ENCODE peak calls at places on chromosomes 3 and 15, in seven cellular contexts. One of them, this sample, is unnamed.

GRCh38 chr3:101259485-101260341 is 60.7 kb downstream of the IMPG2 start:
- DNase-seq in T-helper 2 cell: no peak
- DNase-seq in GM23338: no peak
- DNase-seq in NCI-H69: no peak
- DNase-seq in coronary artery: no peak
- DNase-seq in left lobe of liver: no peak
- DNase-seq in HT1080: no peak
- DNase-seq in this sample: no peak

GRCh38 chr15:73849641-73850040 is 23.7 kb upstream of the TBC1D21 start:
- DNase-seq in T-helper 2 cell: no peak
- DNase-seq in GM23338: no peak
- DNase-seq in left lobe of liver: peak; percentile 12
- DNase-seq in coronary artery: no peak
- DNase-seq in HT1080: no peak
- DNase-seq in NCI-H69: no peak
- DNase-seq in this sample: no peak

GRCh38 chr3:143808999-143809700 is 39.1 kb downstream of the SLC9A9 start:
- DNase-seq in T-helper 2 cell: no peak
- DNase-seq in HT1080: no peak
- DNase-seq in GM23338: no peak
- DNase-seq in left lobe of liver: no peak
- DNase-seq in NCI-H69: no peak
- DNase-seq in coronary artery: no peak
- DNase-seq in this sample: no peak

GRCh38 chr3:162538906-162539305 is 1042.3 kb downstream of the OTOL1 start:
- DNase-seq in HT1080: no peak
- DNase-seq in NCI-H69: no peak
- DNase-seq in GM23338: no peak
- DNase-seq in left lobe of liver: no peak
- DNase-seq in T-helper 2 cell: no peak
- DNase-seq in coronary artery: no peak
- DNase-seq in this sample: no peak

GRCh38 chr3:110174908-110175307 is 837.6 kb upstream of the DPPA4 start:
- DNase-seq in T-helper 2 cell: no peak
- DNase-seq in left lobe of liver: no peak
- DNase-seq in coronary artery: no peak
- DNase-seq in GM23338: no peak
- DNase-seq in NCI-H69: no peak
- DNase-seq in HT1080: peak; percentile 51
- DNase-seq in this sample: no peak

GRCh38 chr3:43581343-43581742 is 40.5 kb downstream of the ANO10 start:
- DNase-seq in GM23338: no peak
- DNase-seq in coronary artery: no peak
- DNase-seq in T-helper 2 cell: no peak
- DNase-seq in HT1080: peak; percentile 8
- DNase-seq in NCI-H69: no peak
- DNase-seq in left lobe of liver: no peak
- DNase-seq in this sample: no peak

GRCh38 chr15:59741274-59741906 is 52.3 kb upstream of the BNIP2 start:
- DNase-seq in NCI-H69: peak; percentile 97
- DNase-seq in left lobe of liver: peak; percentile 55
- DNase-seq in coronary artery: no peak
- DNase-seq in HT1080: peak; percentile 31
- DNase-seq in GM23338: peak; percentile 74
- DNase-seq in T-helper 2 cell: no peak
- DNase-seq in this sample: no peak

GRCh38 chr3:47017504-47018268 is 38.2 kb downstream of the NBEAL2 start:
- DNase-seq in GM23338: peak; percentile 45
- DNase-seq in left lobe of liver: no peak
- DNase-seq in T-helper 2 cell: no peak
- DNase-seq in HT1080: peak; percentile 75
- DNase-seq in NCI-H69: no peak
- DNase-seq in coronary artery: no peak
- DNase-seq in this sample: no peak

GRCh38 chr15:73685981-73686380 is 1.8 kb downstream of the CD276 start:
- DNase-seq in T-helper 2 cell: no peak
- DNase-seq in HT1080: no peak
- DNase-seq in left lobe of liver: peak; percentile 16
- DNase-seq in NCI-H69: no peak
- DNase-seq in GM23338: no peak
- DNase-seq in coronary artery: no peak
- DNase-seq in this sample: no peak

GRCh38 chr3:64063207-64063981 is 40.1 kb upstream of the PSMD6 start:
- DNase-seq in GM23338: peak; percentile 49
- DNase-seq in T-helper 2 cell: no peak
- DNase-seq in coronary artery: no peak
- DNase-seq in HT1080: peak; percentile 42
- DNase-seq in NCI-H69: peak; percentile 55
- DNase-seq in left lobe of liver: no peak
- DNase-seq in this sample: no peak

GRCh38 chr3:37484884-37485559 is 310.6 kb upstream of the LRRFIP2 start:
- DNase-seq in T-helper 2 cell: no peak
- DNase-seq in NCI-H69: no peak
- DNase-seq in coronary artery: peak; percentile 38
- DNase-seq in left lobe of liver: no peak
- DNase-seq in GM23338: no peak
- DNase-seq in HT1080: no peak
- DNase-seq in this sample: no peak

GRCh38 chr15:34038404-34039179 is 412 bp downstream of the AVEN start:
- DNase-seq in left lobe of liver: peak; percentile 83
- DNase-seq in coronary artery: peak; percentile 81
- DNase-seq in HT1080: peak; percentile 74
- DNase-seq in GM23338: peak; percentile 82
- DNase-seq in T-helper 2 cell: peak; percentile 57
- DNase-seq in NCI-H69: peak; percentile 89
- DNase-seq in this sample: peak; percentile 23

GRCh38 chr3:12159227-12159601 is 502 bp upstream of the TIMP4 start:
- DNase-seq in T-helper 2 cell: no peak
- DNase-seq in GM23338: peak; percentile 78
- DNase-seq in NCI-H69: peak; percentile 76
- DNase-seq in HT1080: no peak
- DNase-seq in coronary artery: no peak
- DNase-seq in left lobe of liver: no peak
- DNase-seq in this sample: no peak

GRCh38 chr3:146664403-146664802 is 59.3 kb upstream of the PLSCR5 start:
- DNase-seq in HT1080: no peak
- DNase-seq in left lobe of liver: no peak
- DNase-seq in coronary artery: no peak
- DNase-seq in NCI-H69: no peak
- DNase-seq in T-helper 2 cell: no peak
- DNase-seq in GM23338: peak; percentile 65
- DNase-seq in this sample: no peak

GRCh38 chr3:42846682-42847522 is 28.8 kb downstream of the CYP8B1 start:
- DNase-seq in GM23338: no peak
- DNase-seq in NCI-H69: no peak
- DNase-seq in T-helper 2 cell: no peak
- DNase-seq in coronary artery: peak; percentile 60
- DNase-seq in HT1080: no peak
- DNase-seq in left lobe of liver: peak; percentile 44
- DNase-seq in this sample: no peak

GRCh38 chr3:164539215-164539614 is 539.1 kb downstream of the SI start:
- DNase-seq in coronary artery: no peak
- DNase-seq in NCI-H69: no peak
- DNase-seq in T-helper 2 cell: no peak
- DNase-seq in HT1080: no peak
- DNase-seq in left lobe of liver: no peak
- DNase-seq in GM23338: no peak
- DNase-seq in this sample: no peak

GRCh38 chr15:57591822-57592367 is at the start of gene MYZAP:
- DNase-seq in GM23338: peak; percentile 59
- DNase-seq in T-helper 2 cell: peak; percentile 30
- DNase-seq in NCI-H69: peak; percentile 46
- DNase-seq in left lobe of liver: peak; percentile 64
- DNase-seq in HT1080: peak; percentile 18
- DNase-seq in coronary artery: no peak
- DNase-seq in this sample: peak; percentile 67

GRCh38 chr15:88623061-88623460 is 1.9 kb downstream of the AEN start:
- DNase-seq in T-helper 2 cell: no peak
- DNase-seq in NCI-H69: no peak
- DNase-seq in left lobe of liver: no peak
- DNase-seq in GM23338: no peak
- DNase-seq in HT1080: peak; percentile 96
- DNase-seq in coronary artery: peak; percentile 54
- DNase-seq in this sample: no peak

GRCh38 chr3:15333099-15333956 is 942 bp upstream of the SH3BP5 start:
- DNase-seq in left lobe of liver: no peak
- DNase-seq in T-helper 2 cell: no peak
- DNase-seq in HT1080: no peak
- DNase-seq in GM23338: no peak
- DNase-seq in coronary artery: no peak
- DNase-seq in NCI-H69: no peak
- DNase-seq in this sample: no peak

GRCh38 chr15:40293905-40294895 is 11.3 kb upstream of the ANKRD63 start:
- DNase-seq in T-helper 2 cell: no peak
- DNase-seq in coronary artery: no peak
- DNase-seq in GM23338: peak; percentile 48
- DNase-seq in NCI-H69: peak; percentile 47
- DNase-seq in left lobe of liver: no peak
- DNase-seq in HT1080: no peak
- DNase-seq in this sample: no peak

GRCh38 chr3:23062982-23063381 is 140.1 kb upstream of the UBE2E2 start:
- DNase-seq in coronary artery: no peak
- DNase-seq in HT1080: no peak
- DNase-seq in NCI-H69: no peak
- DNase-seq in T-helper 2 cell: no peak
- DNase-seq in GM23338: no peak
- DNase-seq in left lobe of liver: no peak
- DNase-seq in this sample: no peak

GRCh38 chr3:13424111-13424844 is 4.2 kb upstream of the NUP210 start:
- DNase-seq in GM23338: no peak
- DNase-seq in coronary artery: no peak
- DNase-seq in T-helper 2 cell: no peak
- DNase-seq in NCI-H69: no peak
- DNase-seq in left lobe of liver: no peak
- DNase-seq in HT1080: no peak
- DNase-seq in this sample: no peak

GRCh38 chr3:195096053-195096452 is 174.9 kb downstream of the XXYLT1 start:
- DNase-seq in coronary artery: no peak
- DNase-seq in NCI-H69: no peak
- DNase-seq in left lobe of liver: no peak
- DNase-seq in GM23338: no peak
- DNase-seq in HT1080: no peak
- DNase-seq in T-helper 2 cell: no peak
- DNase-seq in this sample: no peak

GRCh38 chr3:123481722-123482457 is 33.0 kb upstream of the ADCY5 start:
- DNase-seq in T-helper 2 cell: no peak
- DNase-seq in left lobe of liver: no peak
- DNase-seq in HT1080: peak; percentile 17
- DNase-seq in coronary artery: no peak
- DNase-seq in GM23338: no peak
- DNase-seq in NCI-H69: no peak
- DNase-seq in this sample: no peak

GRCh38 chr3:127159547-127159946 is 33.4 kb upstream of the PRR23E start:
- DNase-seq in HT1080: no peak
- DNase-seq in left lobe of liver: no peak
- DNase-seq in GM23338: peak; percentile 43
- DNase-seq in T-helper 2 cell: no peak
- DNase-seq in NCI-H69: peak; percentile 89
- DNase-seq in coronary artery: no peak
- DNase-seq in this sample: no peak

GRCh38 chr3:175312766-175313165 is 453.6 kb downstream of the NAALADL2 start:
- DNase-seq in T-helper 2 cell: no peak
- DNase-seq in HT1080: no peak
- DNase-seq in NCI-H69: no peak
- DNase-seq in left lobe of liver: no peak
- DNase-seq in coronary artery: no peak
- DNase-seq in GM23338: no peak
- DNase-seq in this sample: no peak

GRCh38 chr3:42148982-42149432 is 57.9 kb downstream of the TRAK1 start:
- DNase-seq in left lobe of liver: no peak
- DNase-seq in coronary artery: no peak
- DNase-seq in T-helper 2 cell: no peak
- DNase-seq in HT1080: peak; percentile 11
- DNase-seq in GM23338: peak; percentile 92
- DNase-seq in NCI-H69: peak; percentile 84
- DNase-seq in this sample: no peak

GRCh38 chr3:131053021-131053420 is 26.3 kb downstream of the NEK11 start:
- DNase-seq in left lobe of liver: no peak
- DNase-seq in NCI-H69: peak; percentile 20
- DNase-seq in GM23338: no peak
- DNase-seq in T-helper 2 cell: no peak
- DNase-seq in coronary artery: no peak
- DNase-seq in HT1080: no peak
- DNase-seq in this sample: no peak

GRCh38 chr15:59260090-59260489 is 53.4 kb downstream of the LDHAL6B start:
- DNase-seq in left lobe of liver: no peak
- DNase-seq in coronary artery: no peak
- DNase-seq in HT1080: no peak
- DNase-seq in T-helper 2 cell: no peak
- DNase-seq in GM23338: no peak
- DNase-seq in NCI-H69: peak; percentile 60
- DNase-seq in this sample: no peak

GRCh38 chr3:171383206-171384018 is 76.8 kb downstream of the TNIK start:
- DNase-seq in GM23338: no peak
- DNase-seq in coronary artery: no peak
- DNase-seq in NCI-H69: no peak
- DNase-seq in T-helper 2 cell: no peak
- DNase-seq in left lobe of liver: no peak
- DNase-seq in HT1080: no peak
- DNase-seq in this sample: no peak

GRCh38 chr15:92681141-92681622 is 25.6 kb upstream of the FAM174B start:
- DNase-seq in NCI-H69: no peak
- DNase-seq in left lobe of liver: no peak
- DNase-seq in GM23338: no peak
- DNase-seq in T-helper 2 cell: no peak
- DNase-seq in coronary artery: no peak
- DNase-seq in HT1080: no peak
- DNase-seq in this sample: no peak

GRCh38 chr3:196406806-196407470 is 25.3 kb downstream of the UBXN7 start:
- DNase-seq in coronary artery: no peak
- DNase-seq in NCI-H69: no peak
- DNase-seq in left lobe of liver: no peak
- DNase-seq in HT1080: no peak
- DNase-seq in T-helper 2 cell: no peak
- DNase-seq in GM23338: peak; percentile 50
- DNase-seq in this sample: no peak

GRCh38 chr3:105752791-105753415 is 115.9 kb downstream of the CBLB start:
- DNase-seq in left lobe of liver: no peak
- DNase-seq in T-helper 2 cell: peak; percentile 24
- DNase-seq in coronary artery: no peak
- DNase-seq in NCI-H69: peak; percentile 65
- DNase-seq in GM23338: no peak
- DNase-seq in HT1080: peak; percentile 5
- DNase-seq in this sample: no peak

GRCh38 chr3:136753112-136753939 is 1.1 kb upstream of the STAG1 start:
- DNase-seq in NCI-H69: peak; percentile 36
- DNase-seq in coronary artery: no peak
- DNase-seq in left lobe of liver: no peak
- DNase-seq in GM23338: no peak
- DNase-seq in T-helper 2 cell: no peak
- DNase-seq in HT1080: no peak
- DNase-seq in this sample: no peak

GRCh38 chr3:186427627-186428026 is 65.6 kb upstream of the DGKG start:
- DNase-seq in coronary artery: no peak
- DNase-seq in NCI-H69: no peak
- DNase-seq in GM23338: no peak
- DNase-seq in left lobe of liver: no peak
- DNase-seq in HT1080: peak; percentile 19
- DNase-seq in T-helper 2 cell: no peak
- DNase-seq in this sample: no peak

GRCh38 chr15:100686021-100686724 is 83.8 kb downstream of the ASB7 start:
- DNase-seq in HT1080: no peak
- DNase-seq in NCI-H69: peak; percentile 56
- DNase-seq in left lobe of liver: no peak
- DNase-seq in GM23338: no peak
- DNase-seq in coronary artery: peak; percentile 77
- DNase-seq in T-helper 2 cell: no peak
- DNase-seq in this sample: no peak

GRCh38 chr3:66405701-66406091 is 95.1 kb downstream of the LRIG1 start:
- DNase-seq in coronary artery: peak; percentile 78
- DNase-seq in GM23338: no peak
- DNase-seq in HT1080: peak; percentile 80
- DNase-seq in T-helper 2 cell: no peak
- DNase-seq in left lobe of liver: no peak
- DNase-seq in NCI-H69: no peak
- DNase-seq in this sample: no peak

GRCh38 chr3:120311863-120312794 is 27.1 kb upstream of the GPR156 start:
- DNase-seq in HT1080: no peak
- DNase-seq in GM23338: no peak
- DNase-seq in T-helper 2 cell: no peak
- DNase-seq in left lobe of liver: no peak
- DNase-seq in coronary artery: no peak
- DNase-seq in NCI-H69: no peak
- DNase-seq in this sample: no peak

This sample was measured in D721Med.